ENCODE peak calls at places on chromosomes 5 and 9, in ten cellular contexts. One of them, this sample, is unnamed.
A peak's percentile ranks its signal among the peaks of the same experiment; 100 is the strongest.

GRCh38 chr9:90946981-90947380 is 145.4 kb downstream of the SYK start:
- DNase-seq in HFF-Myc: no peak
- DNase-seq in nephron progenitor cell: no peak
- DNase-seq in foreskin fibroblast: no peak
- DNase-seq in OCI-LY7: no peak
- DNase-seq in astrocyte of the spinal cord: no peak
- DNase-seq in left ventricle myocardium inferior: no peak
- DNase-seq in GM13977: no peak
- DNase-seq in fibroblast of the aortic adventitia: no peak
- DNase-seq in adrenal gland: no peak
- DNase-seq in this sample: no peak

GRCh38 chr9:107243757-107244156 is 39.3 kb upstream of the RAD23B start:
- DNase-seq in GM13977: no peak
- DNase-seq in foreskin fibroblast: peak; percentile 55
- DNase-seq in left ventricle myocardium inferior: no peak
- DNase-seq in fibroblast of the aortic adventitia: peak; percentile 23
- DNase-seq in astrocyte of the spinal cord: peak; percentile 68
- DNase-seq in adrenal gland: no peak
- DNase-seq in nephron progenitor cell: no peak
- DNase-seq in OCI-LY7: no peak
- DNase-seq in HFF-Myc: no peak
- DNase-seq in this sample: no peak

GRCh38 chr9:71254592-71255277 is 133.3 kb upstream of the TRPM3 start:
- DNase-seq in GM13977: no peak
- DNase-seq in fibroblast of the aortic adventitia: no peak
- DNase-seq in foreskin fibroblast: no peak
- DNase-seq in OCI-LY7: no peak
- DNase-seq in nephron progenitor cell: no peak
- DNase-seq in HFF-Myc: no peak
- DNase-seq in astrocyte of the spinal cord: no peak
- DNase-seq in left ventricle myocardium inferior: no peak
- DNase-seq in adrenal gland: no peak
- DNase-seq in this sample: no peak

GRCh38 chr5:150320048-150320555 is 17.4 kb upstream of the ARSI start:
- DNase-seq in left ventricle myocardium inferior: peak; percentile 56
- DNase-seq in nephron progenitor cell: no peak
- DNase-seq in fibroblast of the aortic adventitia: peak; percentile 81
- DNase-seq in HFF-Myc: peak; percentile 56
- DNase-seq in foreskin fibroblast: peak; percentile 93
- DNase-seq in OCI-LY7: no peak
- DNase-seq in GM13977: no peak
- DNase-seq in adrenal gland: peak; percentile 54
- DNase-seq in astrocyte of the spinal cord: peak; percentile 71
- DNase-seq in this sample: no peak

GRCh38 chr5:53360811-53361210 is 119.6 kb upstream of the FST start:
- DNase-seq in nephron progenitor cell: no peak
- DNase-seq in astrocyte of the spinal cord: peak; percentile 88
- DNase-seq in GM13977: no peak
- DNase-seq in OCI-LY7: no peak
- DNase-seq in left ventricle myocardium inferior: no peak
- DNase-seq in fibroblast of the aortic adventitia: peak; percentile 94
- DNase-seq in foreskin fibroblast: peak; percentile 97
- DNase-seq in adrenal gland: no peak
- DNase-seq in HFF-Myc: peak; percentile 67
- DNase-seq in this sample: no peak

GRCh38 chr5:75335952-75336624 is 932 bp upstream of the HMGCR start:
- DNase-seq in OCI-LY7: peak; percentile 44
- DNase-seq in left ventricle myocardium inferior: no peak
- DNase-seq in nephron progenitor cell: no peak
- DNase-seq in adrenal gland: peak; percentile 71
- DNase-seq in GM13977: peak; percentile 55
- DNase-seq in astrocyte of the spinal cord: peak; percentile 82
- DNase-seq in fibroblast of the aortic adventitia: peak; percentile 89
- DNase-seq in foreskin fibroblast: peak; percentile 89
- DNase-seq in HFF-Myc: peak; percentile 81
- DNase-seq in this sample: peak; percentile 25

GRCh38 chr9:132756214-132756799 is 86.0 kb downstream of the GTF3C4 start:
- DNase-seq in foreskin fibroblast: no peak
- DNase-seq in nephron progenitor cell: no peak
- DNase-seq in GM13977: no peak
- DNase-seq in astrocyte of the spinal cord: no peak
- DNase-seq in left ventricle myocardium inferior: no peak
- DNase-seq in fibroblast of the aortic adventitia: no peak
- DNase-seq in HFF-Myc: no peak
- DNase-seq in adrenal gland: no peak
- DNase-seq in OCI-LY7: no peak
- DNase-seq in this sample: no peak

GRCh38 chr9:131112374-131113159 is 12.8 kb upstream of the NUP214 start:
- DNase-seq in HFF-Myc: no peak
- DNase-seq in GM13977: peak; percentile 5
- DNase-seq in adrenal gland: no peak
- DNase-seq in nephron progenitor cell: no peak
- DNase-seq in fibroblast of the aortic adventitia: no peak
- DNase-seq in left ventricle myocardium inferior: no peak
- DNase-seq in foreskin fibroblast: no peak
- DNase-seq in OCI-LY7: no peak
- DNase-seq in astrocyte of the spinal cord: no peak
- DNase-seq in this sample: no peak

GRCh38 chr9:18296702-18297531 is 177.0 kb upstream of the ADAMTSL1 start:
- DNase-seq in nephron progenitor cell: no peak
- DNase-seq in GM13977: no peak
- DNase-seq in fibroblast of the aortic adventitia: peak; percentile 63
- DNase-seq in astrocyte of the spinal cord: peak; percentile 51
- DNase-seq in OCI-LY7: no peak
- DNase-seq in adrenal gland: no peak
- DNase-seq in HFF-Myc: no peak
- DNase-seq in left ventricle myocardium inferior: no peak
- DNase-seq in foreskin fibroblast: peak; percentile 55
- DNase-seq in this sample: no peak

GRCh38 chr9:89410709-89411111 is 87.2 kb downstream of the SEMA4D start:
- DNase-seq in nephron progenitor cell: no peak
- DNase-seq in foreskin fibroblast: no peak
- DNase-seq in OCI-LY7: no peak
- DNase-seq in fibroblast of the aortic adventitia: no peak
- DNase-seq in left ventricle myocardium inferior: no peak
- DNase-seq in GM13977: peak; percentile 79
- DNase-seq in astrocyte of the spinal cord: no peak
- DNase-seq in HFF-Myc: no peak
- DNase-seq in adrenal gland: no peak
- DNase-seq in this sample: no peak

GRCh38 chr9:128192601-128193371 is 1.4 kb upstream of the CIZ1 start:
- DNase-seq in OCI-LY7: no peak
- DNase-seq in HFF-Myc: peak; percentile 83
- DNase-seq in nephron progenitor cell: no peak
- DNase-seq in GM13977: peak; percentile 82
- DNase-seq in foreskin fibroblast: peak; percentile 94
- DNase-seq in adrenal gland: peak; percentile 93
- DNase-seq in fibroblast of the aortic adventitia: peak; percentile 89
- DNase-seq in left ventricle myocardium inferior: peak; percentile 61
- DNase-seq in astrocyte of the spinal cord: peak; percentile 82
- DNase-seq in this sample: peak; percentile 51

GRCh38 chr9:14768561-14769234 is 46.2 kb upstream of the CER1 start:
- DNase-seq in GM13977: peak; percentile 39
- DNase-seq in OCI-LY7: peak; percentile 52
- DNase-seq in nephron progenitor cell: peak; percentile 41
- DNase-seq in astrocyte of the spinal cord: peak; percentile 68
- DNase-seq in HFF-Myc: peak; percentile 25
- DNase-seq in foreskin fibroblast: peak; percentile 77
- DNase-seq in left ventricle myocardium inferior: no peak
- DNase-seq in fibroblast of the aortic adventitia: peak; percentile 78
- DNase-seq in adrenal gland: peak; percentile 45
- DNase-seq in this sample: peak; percentile 46

GRCh38 chr5:111394580-111394979 is 117.8 kb downstream of the STARD4 start:
- DNase-seq in GM13977: no peak
- DNase-seq in fibroblast of the aortic adventitia: peak; percentile 76
- DNase-seq in nephron progenitor cell: no peak
- DNase-seq in foreskin fibroblast: peak; percentile 64
- DNase-seq in astrocyte of the spinal cord: peak; percentile 45
- DNase-seq in left ventricle myocardium inferior: no peak
- DNase-seq in OCI-LY7: no peak
- DNase-seq in adrenal gland: no peak
- DNase-seq in HFF-Myc: no peak
- DNase-seq in this sample: no peak

GRCh38 chr9:35510745-35511428 is 21.0 kb downstream of the RUSC2 start:
- DNase-seq in foreskin fibroblast: peak; percentile 96
- DNase-seq in HFF-Myc: peak; percentile 96
- DNase-seq in GM13977: no peak
- DNase-seq in left ventricle myocardium inferior: peak; percentile 84
- DNase-seq in OCI-LY7: no peak
- DNase-seq in adrenal gland: peak; percentile 76
- DNase-seq in fibroblast of the aortic adventitia: peak; percentile 100
- DNase-seq in astrocyte of the spinal cord: peak; percentile 93
- DNase-seq in nephron progenitor cell: no peak
- DNase-seq in this sample: no peak
- TF ChIP-seq CTCF in foreskin fibroblast: peak; percentile 18
- TF ChIP-seq CTCF in HFF-Myc: peak; percentile 37
- TF ChIP-seq CTCF in GM13977: peak; percentile 15
- TF ChIP-seq CTCF in left ventricle myocardium inferior: peak; percentile 56
- TF ChIP-seq CTCF in OCI-LY7: no peak
- TF ChIP-seq CTCF in adrenal gland: peak; percentile 27
- TF ChIP-seq CTCF in fibroblast of the aortic adventitia: peak; percentile 32
- TF ChIP-seq CTCF in astrocyte of the spinal cord: peak; percentile 28
- TF ChIP-seq CTCF in nephron progenitor cell: no peak
- TF ChIP-seq CTCF in this sample: no peak

DNA sequence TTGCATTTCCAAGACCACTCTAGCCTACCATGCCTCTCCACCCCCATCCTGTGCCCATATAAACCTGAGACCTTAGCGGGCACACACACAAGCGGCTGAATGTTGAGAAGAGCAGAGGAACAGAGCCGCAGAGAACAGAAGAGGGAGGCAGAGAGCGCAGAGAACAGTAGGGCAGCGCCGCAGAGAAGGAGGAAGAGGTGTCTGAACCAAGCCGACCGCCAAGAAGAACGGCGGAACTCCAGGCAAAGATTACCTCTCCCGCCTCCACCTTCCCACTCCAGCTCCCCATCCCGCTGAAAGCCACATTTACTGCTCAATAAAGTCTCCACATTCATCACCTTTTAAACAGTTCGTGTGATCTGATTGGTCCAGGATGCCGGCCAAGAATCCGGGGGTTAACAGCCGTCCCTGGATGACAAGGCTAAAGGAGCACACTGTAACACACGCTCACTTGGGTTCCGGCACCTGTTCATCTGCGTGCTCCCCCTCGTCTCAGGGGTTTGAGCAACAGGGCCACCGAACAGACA is 33.2 kb downstream of the GRIN3A start:
- DNase-seq in nephron progenitor cell: peak; percentile 46
- DNase-seq in adrenal gland: no peak
- DNase-seq in fibroblast of the aortic adventitia: no peak
- DNase-seq in astrocyte of the spinal cord: peak; percentile 1
- DNase-seq in left ventricle myocardium inferior: peak; percentile 19
- DNase-seq in GM13977: no peak
- DNase-seq in foreskin fibroblast: no peak
- DNase-seq in HFF-Myc: no peak
- DNase-seq in OCI-LY7: no peak
- DNase-seq in this sample: peak; percentile 43
- TF ChIP-seq CTCF in nephron progenitor cell: peak; percentile 19
- TF ChIP-seq CTCF in adrenal gland: no peak
- TF ChIP-seq CTCF in fibroblast of the aortic adventitia: no peak
- TF ChIP-seq CTCF in astrocyte of the spinal cord: peak; percentile 21
- TF ChIP-seq CTCF in left ventricle myocardium inferior: peak; percentile 39
- TF ChIP-seq CTCF in GM13977: peak; percentile 11
- TF ChIP-seq CTCF in foreskin fibroblast: peak; percentile 12
- TF ChIP-seq CTCF in HFF-Myc: peak; percentile 7
- TF ChIP-seq CTCF in OCI-LY7: no peak
- TF ChIP-seq CTCF in this sample: no peak

GRCh38 chr9:3004572-3004971 is 160.7 kb upstream of the PUM3 start:
- DNase-seq in foreskin fibroblast: no peak
- DNase-seq in fibroblast of the aortic adventitia: no peak
- DNase-seq in nephron progenitor cell: no peak
- DNase-seq in left ventricle myocardium inferior: no peak
- DNase-seq in OCI-LY7: no peak
- DNase-seq in GM13977: no peak
- DNase-seq in HFF-Myc: no peak
- DNase-seq in astrocyte of the spinal cord: no peak
- DNase-seq in adrenal gland: no peak
- DNase-seq in this sample: no peak

GRCh38 chr9:3012245-3012644 is 168.3 kb upstream of the PUM3 start:
- DNase-seq in nephron progenitor cell: no peak
- DNase-seq in fibroblast of the aortic adventitia: no peak
- DNase-seq in astrocyte of the spinal cord: no peak
- DNase-seq in GM13977: no peak
- DNase-seq in foreskin fibroblast: no peak
- DNase-seq in HFF-Myc: no peak
- DNase-seq in adrenal gland: no peak
- DNase-seq in left ventricle myocardium inferior: no peak
- DNase-seq in OCI-LY7: no peak
- DNase-seq in this sample: no peak

GRCh38 chr9:3006917-3007316 is 163.0 kb upstream of the PUM3 start:
- DNase-seq in nephron progenitor cell: no peak
- DNase-seq in fibroblast of the aortic adventitia: no peak
- DNase-seq in adrenal gland: no peak
- DNase-seq in left ventricle myocardium inferior: no peak
- DNase-seq in foreskin fibroblast: no peak
- DNase-seq in GM13977: no peak
- DNase-seq in OCI-LY7: no peak
- DNase-seq in astrocyte of the spinal cord: no peak
- DNase-seq in HFF-Myc: no peak
- DNase-seq in this sample: no peak

GRCh38 chr9:3007331-3007730 is 163.4 kb upstream of the PUM3 start:
- DNase-seq in left ventricle myocardium inferior: no peak
- DNase-seq in foreskin fibroblast: no peak
- DNase-seq in adrenal gland: no peak
- DNase-seq in GM13977: no peak
- DNase-seq in fibroblast of the aortic adventitia: no peak
- DNase-seq in HFF-Myc: no peak
- DNase-seq in OCI-LY7: no peak
- DNase-seq in astrocyte of the spinal cord: no peak
- DNase-seq in nephron progenitor cell: no peak
- DNase-seq in this sample: no peak

GRCh38 chr9:3008091-3008490 is 164.2 kb upstream of the PUM3 start:
- DNase-seq in GM13977: no peak
- DNase-seq in fibroblast of the aortic adventitia: no peak
- DNase-seq in adrenal gland: no peak
- DNase-seq in foreskin fibroblast: peak; percentile 5
- DNase-seq in astrocyte of the spinal cord: no peak
- DNase-seq in OCI-LY7: no peak
- DNase-seq in HFF-Myc: no peak
- DNase-seq in left ventricle myocardium inferior: no peak
- DNase-seq in nephron progenitor cell: no peak
- DNase-seq in this sample: no peak
- TF ChIP-seq CTCF in GM13977: no peak
- TF ChIP-seq CTCF in fibroblast of the aortic adventitia: no peak
- TF ChIP-seq CTCF in adrenal gland: no peak
- TF ChIP-seq CTCF in foreskin fibroblast: no peak
- TF ChIP-seq CTCF in astrocyte of the spinal cord: no peak
- TF ChIP-seq CTCF in OCI-LY7: no peak
- TF ChIP-seq CTCF in HFF-Myc: no peak
- TF ChIP-seq CTCF in left ventricle myocardium inferior: no peak
- TF ChIP-seq CTCF in nephron progenitor cell: no peak
- TF ChIP-seq CTCF in this sample: no peak

DNA sequence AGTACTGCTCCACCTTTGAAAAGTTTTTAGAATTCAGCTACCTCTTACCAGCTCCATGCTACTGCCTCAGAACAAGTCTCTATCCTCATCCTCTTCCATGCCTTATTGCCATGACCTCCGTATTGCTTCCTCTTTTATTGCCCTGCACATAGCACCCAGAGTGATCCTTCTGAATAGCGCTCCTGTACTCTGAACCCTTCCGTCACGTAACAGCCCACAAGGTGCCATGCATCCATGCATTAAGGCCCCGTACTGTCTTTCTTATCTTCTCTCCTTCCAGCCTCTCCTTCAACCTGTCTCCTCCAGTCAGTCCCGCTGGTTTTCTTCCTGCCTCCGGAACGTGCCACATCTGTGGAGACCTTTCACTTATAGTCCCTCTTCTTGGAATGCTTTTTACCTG is 273.3 kb upstream of the SEMA6A start:
- DNase-seq in adrenal gland: no peak
- DNase-seq in HFF-Myc: no peak
- DNase-seq in GM13977: no peak
- DNase-seq in left ventricle myocardium inferior: no peak
- DNase-seq in OCI-LY7: no peak
- DNase-seq in foreskin fibroblast: no peak
- DNase-seq in astrocyte of the spinal cord: no peak
- DNase-seq in fibroblast of the aortic adventitia: no peak
- DNase-seq in nephron progenitor cell: no peak
- DNase-seq in this sample: no peak
- TF ChIP-seq CTCF in adrenal gland: no peak
- TF ChIP-seq CTCF in HFF-Myc: no peak
- TF ChIP-seq CTCF in GM13977: no peak
- TF ChIP-seq CTCF in left ventricle myocardium inferior: no peak
- TF ChIP-seq CTCF in OCI-LY7: no peak
- TF ChIP-seq CTCF in foreskin fibroblast: no peak
- TF ChIP-seq CTCF in astrocyte of the spinal cord: no peak
- TF ChIP-seq CTCF in fibroblast of the aortic adventitia: no peak
- TF ChIP-seq CTCF in nephron progenitor cell: no peak
- TF ChIP-seq CTCF in this sample: no peak